ENCODE peak calls at places on chromosomes 16 and 17, in ten cellular contexts. S is GM23248; E is kidney; X is HFF-Myc; A is aorta; H is GM06990; D is effector memory CD4-positive, alpha-beta T cell; L is Panc1; V is suprapubic skin; M is adrenal gland. F is an unnamed sample.

GRCh38 chr17:73338050-73338491 is 26.3 kb upstream of the CDC42EP4 start:
- DNase-seq in M (no peak), D (no peak), X (no peak), V (peak; percentile 77), H (no peak), L (no peak), E (peak; percentile 92), A (peak; percentile 83), S (peak; percentile 76), F (no peak)

GRCh38 chr17:62648247-62648953 is 20.9 kb downstream of the MRC2 start:
- DNase-seq in S (peak; percentile 42), V (no peak), E (no peak), D (no peak), L (no peak), X (no peak), H (no peak), M (no peak), A (peak; percentile 8), F (no peak)

GRCh38 chr16:11356573-11357331 is 11.5 kb downstream of the RMI2 start:
- DNase-seq in X (no peak), V (no peak), A (peak; percentile 87), L (no peak), M (peak; percentile 59), E (peak; percentile 88), H (peak; percentile 56), S (peak; percentile 77), D (peak; percentile 39), F (no peak)

GRCh38 chr16:69917311-69917710 is 33.8 kb upstream of the CLEC18A start:
- DNase-seq in X (no peak), M (no peak), D (no peak), L (no peak), S (peak; percentile 20), H (no peak), V (no peak), A (no peak), E (no peak), F (no peak)

GRCh38 chr17:1773755-1774181 is 11.9 kb downstream of the SERPINF1 start:
- DNase-seq in V (no peak), D (no peak), S (no peak), H (no peak), A (no peak), M (no peak), X (no peak), E (peak; percentile 69), L (no peak), F (no peak)

GRCh38 chr16:77816293-77816692 is 27.9 kb downstream of the VAT1L start:
- DNase-seq in S (peak; percentile 10), A (no peak), L (no peak), E (no peak), X (no peak), M (no peak), V (no peak), D (no peak), H (no peak), F (peak; percentile 42)

GRCh38 chr16:78227855-78228254 is 128.4 kb downstream of the WWOX start:
- DNase-seq in A (no peak), X (no peak), M (no peak), D (no peak), E (no peak), V (no peak), S (no peak), L (no peak), H (no peak), F (no peak)

GRCh38 chr17:32563583-32563982 is 76.8 kb downstream of the CDK5R1 start:
- DNase-seq in D (no peak), L (no peak), M (no peak), E (no peak), V (no peak), X (no peak), S (no peak), H (no peak), A (no peak), F (no peak)

GRCh38 chr16:17396762-17397498 is 73.8 kb downstream of the XYLT1 start:
- DNase-seq in L (no peak), X (peak; percentile 70), H (no peak), S (peak; percentile 31), E (no peak), D (peak; percentile 56), V (no peak), A (no peak), M (peak; percentile 65), F (no peak)

GRCh38 chr17:32498362-32498761 is 11.6 kb downstream of the CDK5R1 start:
- DNase-seq in A (peak; percentile 22), H (no peak), D (no peak), S (no peak), V (no peak), E (no peak), M (no peak), X (no peak), L (no peak), F (no peak)

GRCh38 chr16:17062676-17063075 is 408.1 kb downstream of the XYLT1 start:
- DNase-seq in H (no peak), L (no peak), A (no peak), S (no peak), M (no peak), E (no peak), D (no peak), V (no peak), X (no peak), F (no peak)

GRCh38 chr16:97822-98221 is 19.8 kb downstream of the MPG start:
- DNase-seq in V (no peak), L (no peak), M (no peak), X (no peak), S (peak; percentile 39), H (no peak), D (no peak), E (no peak), A (no peak), F (no peak)

GRCh38 chr17:27871407-27871806 is 21.8 kb downstream of the LYRM9 start:
- DNase-seq in A (no peak), L (no peak), X (no peak), M (no peak), E (no peak), S (no peak), V (no peak), H (no peak), D (no peak), F (no peak)

GRCh38 chr16:83967838-83968482 is at the start of gene NECAB2:
- DNase-seq in D (no peak), M (peak; percentile 53), A (no peak), X (no peak), H (peak; percentile 37), L (no peak), E (peak; percentile 77), S (peak; percentile 73), V (no peak), F (no peak)

GRCh38 chr16:53434436-53435065 is at the start of gene RBL2:
- DNase-seq in X (no peak), E (peak; percentile 95), L (no peak), S (peak; percentile 92), A (peak; percentile 95), M (peak; percentile 86), V (peak; percentile 87), D (peak; percentile 70), H (peak; percentile 88), F (no peak)

GRCh38 chr16:86285938-86286921 is 224.1 kb upstream of the FOXF1 start:
- DNase-seq in S (peak; percentile 42), A (no peak), L (no peak), D (no peak), X (no peak), E (no peak), H (no peak), M (no peak), V (no peak), F (no peak)
- H3K4me3 ChIP-seq in S (no peak overlapping the region), A (no peak overlapping the region), L (no peak overlapping the region), D (no peak overlapping the region), X (no peak overlapping the region), E (no peak overlapping the region), H (no peak overlapping the region), M (no peak overlapping the region), V (no peak overlapping the region), F (no peak overlapping the region)

DNA sequence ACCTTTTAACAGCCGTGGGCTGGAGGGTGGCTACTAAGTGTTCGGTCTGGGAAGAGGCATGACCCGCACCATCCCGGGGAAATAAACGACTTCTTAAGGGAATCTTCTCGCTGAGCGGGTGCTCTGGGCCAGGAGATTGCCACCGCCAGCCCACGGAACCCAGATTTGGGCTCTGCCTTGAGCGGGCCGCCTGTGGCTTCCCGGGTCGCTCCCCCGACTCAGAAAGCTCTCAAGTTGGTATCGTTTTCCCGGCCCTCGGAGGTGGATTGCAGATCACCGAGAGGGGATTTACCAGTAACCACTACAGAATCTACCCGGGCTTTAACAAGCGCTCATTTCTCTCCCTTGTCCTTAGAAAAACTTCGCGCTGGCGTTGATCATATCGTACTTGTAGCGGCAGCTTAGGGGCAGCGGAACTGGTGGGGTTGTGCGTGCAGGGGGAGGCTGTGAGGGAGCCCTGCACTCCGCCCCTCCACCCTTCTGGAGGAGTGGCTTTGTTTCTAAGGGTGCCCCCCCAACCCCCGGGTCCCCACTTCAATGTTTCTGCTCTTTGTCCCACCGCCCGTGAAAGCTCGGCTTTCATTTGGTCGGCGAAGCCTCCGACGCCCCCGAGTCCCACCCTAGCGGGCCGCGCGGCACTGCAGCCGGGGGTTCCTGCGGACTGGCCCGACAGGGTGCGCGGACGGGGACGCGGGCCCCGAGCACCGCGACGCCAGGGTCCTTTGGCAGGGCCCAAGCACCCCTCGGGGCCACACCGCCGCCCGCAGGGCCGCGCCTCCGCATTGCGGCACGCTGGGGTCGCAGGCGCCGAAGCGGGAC is 3.6 kb upstream of the CBX4 start:
- DNase-seq in H (no peak), D (no peak), M (no peak), S (peak; percentile 38), L (no peak), A (no peak), V (no peak), E (no peak), X (no peak), F (no peak)
- H3K4me3 ChIP-seq in H (no peak overlapping the region), D (peak overlapping the region; percentile 43), M (no peak overlapping the region), S (peak overlapping the region; percentile 77), L (peak overlapping the region; percentile 50), A (no peak overlapping the region), V (peak overlapping the region; percentile 61), E (no peak overlapping the region), X (peak overlapping the region; percentile 34), F (peak overlapping the region; percentile 54)

GRCh38 chr17:51346218-51346982 is 86.1 kb downstream of the UTP18 start:
- DNase-seq in X (no peak), L (no peak), A (no peak), E (no peak), H (no peak), V (no peak), S (no peak), M (no peak), D (no peak), F (no peak)
- H3K4me3 ChIP-seq in X (no peak overlapping the region), L (no peak overlapping the region), A (no peak overlapping the region), E (no peak overlapping the region), H (no peak overlapping the region), V (no peak overlapping the region), S (no peak overlapping the region), M (no peak overlapping the region), D (no peak overlapping the region), F (no peak overlapping the region)

DNA sequence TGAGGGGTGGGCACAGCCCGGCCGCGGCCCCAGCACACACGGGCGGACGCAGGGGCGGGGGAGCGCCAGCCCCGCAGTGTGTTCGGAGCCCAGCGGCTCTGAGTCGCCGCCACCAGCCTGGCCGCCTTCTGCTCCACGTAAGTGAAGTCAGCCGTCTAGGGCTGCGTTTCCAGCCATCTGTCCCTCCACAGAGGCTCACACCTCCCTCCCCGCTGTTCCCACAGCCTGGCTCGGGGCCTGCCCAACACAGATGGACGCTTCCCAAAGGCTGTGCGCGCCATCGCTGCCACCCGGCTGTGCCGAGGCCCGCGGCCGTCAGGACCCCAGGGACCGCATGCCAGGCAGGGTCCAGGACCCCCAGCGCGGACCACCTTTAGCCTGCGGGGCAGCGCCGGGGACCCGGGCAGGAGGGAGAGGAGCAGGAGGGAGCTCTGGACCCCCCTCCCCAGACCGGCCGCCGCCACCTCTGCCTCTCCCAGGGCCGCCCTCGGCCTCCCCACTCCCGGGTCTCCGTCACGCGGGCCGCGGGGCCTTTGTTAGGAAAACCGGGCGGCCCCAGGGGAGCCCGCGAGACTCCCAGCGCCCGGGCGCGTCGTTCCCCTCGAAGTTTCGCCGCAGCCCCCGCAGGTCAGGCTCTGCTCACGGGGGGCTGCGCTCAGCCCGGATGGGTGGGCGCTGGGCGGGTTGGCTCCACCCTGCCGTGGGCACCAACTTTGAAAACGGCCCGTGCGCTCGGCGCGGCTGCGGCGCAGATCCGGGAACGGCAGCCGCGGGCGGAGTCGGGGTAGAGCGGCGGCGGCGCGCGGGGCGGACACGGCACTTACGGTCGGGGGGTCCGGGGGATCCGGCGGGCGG is 36.6 kb downstream of the CBFA2T3 start:
- DNase-seq in E (peak; percentile 84), L (no peak), S (peak; percentile 27), M (no peak), D (no peak), H (no peak), A (no peak), V (no peak), X (no peak), F (no peak)
- H3K4me3 ChIP-seq in E (no peak overlapping the region), L (peak overlapping the region; percentile 49), S (no peak overlapping the region), M (no peak overlapping the region), D (peak overlapping the region; percentile 29), H (peak overlapping the region; percentile 51), A (no peak overlapping the region), V (peak overlapping the region; percentile 63), X (no peak overlapping the region), F (no peak overlapping the region)

F was measured in AG04450.